ENCODE peak calls at places on chromosomes 16 and 17, in five cellular contexts. G is K562, J is WTC11, L is HepG2, H is GM12878. D is an unnamed sample.

GRCh38 chr16:9836118-9836736 is 346.0 kb downstream of the GRIN2A start:
- DNase-seq in G (peak), J (no peak), L (no peak), H (no peak), D (no peak)

GRCh38 chr17:50114849-50115357 is 15.1 kb downstream of the SAMD14 start:
- DNase-seq in G (peak), J (peak), L (peak), H (no peak), D (peak)

GRCh38 chr17:55420776-55421178 is 858 bp downstream of the MMD start:
- DNase-seq in G (peak), J (peak), L (no peak), H (no peak), D (no peak)

GRCh38 chr16:9680021-9680655 is 502.1 kb downstream of the GRIN2A start:
- DNase-seq in G (no peak), J (no peak), L (no peak), H (no peak), D (no peak)

GRCh38 chr17:50266384-50267073 is 7.7 kb upstream of the TMEM92 start:
- DNase-seq in G (no peak), J (no peak), L (peak), H (no peak), D (peak)

GRCh38 chr17:41801374-41802062 is 10.2 kb downstream of the P3H4 start:
- DNase-seq in G (peak), J (peak), L (peak), H (no peak), D (peak)

GRCh38 chr16:11452298-11452697 is 107.0 kb downstream of the RMI2 start:
- DNase-seq in G (no peak), J (no peak), L (no peak), H (no peak), D (no peak)

GRCh38 chr16:87950765-87951549 is at the start of gene BANP:
- DNase-seq in G (peak), J (peak), L (peak), H (peak), D (peak)

GRCh38 chr17:75658237-75658636 is 8.7 kb downstream of the RECQL5 start:
- DNase-seq in G (no peak), J (no peak), L (no peak), H (no peak), D (no peak)

GRCh38 chr16:84423416-84423837 is 55.1 kb downstream of the ATP2C2 start:
- DNase-seq in G (peak), J (no peak), L (peak), H (peak), D (peak)

GRCh38 chr16:20336955-20337354 is 9.6 kb upstream of the GP2 start:
- DNase-seq in G (no peak), J (no peak), L (no peak), H (no peak), D (no peak)

GRCh38 chr16:86227041-86227440 is 283.3 kb upstream of the FOXF1 start:
- DNase-seq in G (no peak), J (no peak), L (no peak), H (no peak), D (no peak)

GRCh38 chr16:68345351-68345810 is 34.6 kb downstream of the PRMT7 start:
- DNase-seq in G (no peak), J (no peak), L (no peak), H (no peak), D (no peak)

GRCh38 chr17:57226793-57227192 is 29.5 kb upstream of the MSI2 start:
- DNase-seq in G (no peak), J (no peak), L (no peak), H (no peak), D (no peak)

GRCh38 chr16:31458073-31458834 is 1.0 kb upstream of the ARMC5 start:
- DNase-seq in G (peak), J (peak), L (peak), H (no peak), D (peak)

GRCh38 chr17:21167303-21167702 is 40.5 kb downstream of the DHRS7B start:
- DNase-seq in G (no peak), J (no peak), L (no peak), H (no peak), D (no peak)

GRCh38 chr17:7687072-7687907 is at the start of gene TP53:
- DNase-seq in G (peak), J (peak), L (peak), H (peak), D (peak)

GRCh38 chr17:45432405-45433113 is at the start of gene ARHGAP27:
- DNase-seq in G (peak), J (peak), L (no peak), H (no peak), D (no peak)

GRCh38 chr17:50989149-50989548 is 123.0 kb upstream of the TOB1 start:
- DNase-seq in G (no peak), J (no peak), L (no peak), H (no peak), D (no peak)

GRCh38 chr17:28612936-28613872 is 781 bp downstream of the RSKR start:
- DNase-seq in G (peak), J (peak), L (peak), H (no peak), D (peak)

GRCh38 chr17:39271546-39271945 is 45.8 kb upstream of the STAC2 start:
- DNase-seq in G (no peak), J (no peak), L (no peak), H (no peak), D (no peak)

GRCh38 chr17:79835470-79835899 is 3.8 kb downstream of the CBX4 start:
- DNase-seq in G (no peak), J (peak), L (no peak), H (no peak), D (no peak)

GRCh38 chr16:30923554-30924085 is at the start of gene FBXL19:
- DNase-seq in G (no peak), J (peak), L (no peak), H (no peak), D (no peak)

GRCh38 chr17:47257651-47258339 is 4.2 kb downstream of the ITGB3 start:
- DNase-seq in G (no peak), J (no peak), L (no peak), H (no peak), D (no peak)

GRCh38 chr17:35022536-35023063 is 40.9 kb downstream of the RFFL start:
- DNase-seq in G (no peak), J (no peak), L (peak), H (no peak), D (peak)
- TF ChIP-seq ESRRA in G (no peak), J (no peak), L (no peak), H (no peak), D (no peak)

DNA sequence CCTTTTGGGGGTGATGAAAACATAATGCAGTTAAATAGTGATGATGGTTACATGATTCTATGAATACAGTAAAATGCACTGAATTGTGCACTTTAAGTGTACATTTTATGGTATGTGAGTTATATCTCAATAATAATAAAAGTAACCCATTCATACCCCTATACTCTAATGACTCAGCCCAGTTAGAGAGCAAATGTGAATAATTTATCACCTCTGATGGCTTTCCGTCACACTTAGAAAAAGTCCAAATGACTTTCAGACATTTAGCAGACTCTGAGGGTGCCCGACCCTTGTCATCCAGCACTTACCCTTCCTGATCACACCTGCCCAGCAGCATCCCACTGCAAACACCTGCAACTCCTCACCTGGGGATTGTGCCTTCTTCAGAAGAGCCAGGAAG is 148.1 kb upstream of the MAF start:
- DNase-seq in G (no peak), J (no peak), L (no peak), H (no peak), D (no peak)
- TF ChIP-seq ESRRA in G (no peak), J (no peak), L (no peak), H (no peak), D (no peak)

GRCh38 chr17:59761385-59762021 is 54.0 kb downstream of the VMP1 start:
- DNase-seq in G (no peak), J (no peak), L (peak), H (no peak), D (peak)
- TF ChIP-seq ESRRA in G (no peak), J (no peak), L (no peak), H (no peak), D (no peak)

GRCh38 chr16:12881182-12881581 is 20.2 kb upstream of the SHISA9 start:
- DNase-seq in G (no peak), J (no peak), L (no peak), H (no peak), D (peak)
- TF ChIP-seq ESRRA in G (no peak), J (no peak), L (no peak), H (no peak), D (no peak)

GRCh38 chr16:4601317-4602186 is 13.1 kb downstream of the UBALD1 start:
- DNase-seq in G (no peak), J (no peak), L (no peak), H (no peak), D (no peak)
- TF ChIP-seq ESRRA in G (no peak), J (no peak), L (no peak), H (no peak), D (no peak)

GRCh38 chr16:57565461-57565860 is 23.0 kb downstream of the ADGRG5 start:
- DNase-seq in G (no peak), J (no peak), L (no peak), H (no peak), D (no peak)
- TF ChIP-seq ESRRA in G (no peak), J (no peak), L (no peak), H (no peak), D (no peak)

GRCh38 chr17:5381542-5381941 is 37.9 kb downstream of the NUP88 start:
- DNase-seq in G (no peak), J (no peak), L (no peak), H (no peak), D (no peak)
- TF ChIP-seq ESRRA in G (no peak), J (no peak), L (no peak), H (no peak), D (no peak)

GRCh38 chr17:17061516-17061915 is 19.3 kb downstream of the MPRIP start:
- DNase-seq in G (no peak), J (no peak), L (no peak), H (no peak), D (no peak)

GRCh38 chr17:17062866-17063265 is 20.6 kb downstream of the MPRIP start:
- DNase-seq in G (no peak), J (no peak), L (no peak), H (no peak), D (no peak)

GRCh38 chr17:17062356-17062755 is 20.1 kb downstream of the MPRIP start:
- DNase-seq in G (no peak), J (no peak), L (no peak), H (no peak), D (no peak)

GRCh38 chr17:17064322-17064721 is 22.1 kb downstream of the MPRIP start:
- DNase-seq in G (no peak), J (no peak), L (no peak), H (no peak), D (no peak)

DNA sequence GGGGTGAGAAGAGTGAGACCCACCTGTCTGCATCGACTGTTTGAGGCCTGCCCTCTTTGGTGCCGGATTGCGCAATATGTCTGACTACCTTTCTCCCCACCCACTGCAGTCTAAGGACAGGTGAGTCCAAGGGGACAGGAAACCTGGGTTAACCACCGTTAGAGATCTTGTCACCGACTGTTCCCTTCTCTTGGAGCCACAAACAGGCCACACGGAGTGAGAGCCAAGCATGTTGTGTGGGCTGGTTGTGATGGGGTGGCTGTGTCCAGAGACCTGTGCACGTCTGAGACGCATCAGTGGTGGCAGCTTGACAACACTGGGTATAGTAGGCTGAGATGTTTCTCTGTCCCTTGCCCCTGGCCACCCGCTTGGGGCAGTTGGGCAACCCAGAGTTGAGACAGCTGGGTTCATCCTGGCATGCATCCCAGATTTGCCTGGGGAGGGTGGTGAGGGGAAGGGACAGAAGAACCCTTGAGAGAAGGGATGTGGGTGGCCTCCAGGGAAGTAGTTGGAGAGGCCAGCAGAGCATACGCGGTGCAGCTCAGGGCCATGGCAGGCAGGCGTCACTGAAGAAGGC is 21.4 kb downstream of the MPRIP start:
- DNase-seq in G (no peak), J (no peak), L (no peak), H (no peak), D (no peak)
- TF ChIP-seq ESRRA in G (no peak), J (no peak), L (no peak), H (no peak), D (no peak)

DNA sequence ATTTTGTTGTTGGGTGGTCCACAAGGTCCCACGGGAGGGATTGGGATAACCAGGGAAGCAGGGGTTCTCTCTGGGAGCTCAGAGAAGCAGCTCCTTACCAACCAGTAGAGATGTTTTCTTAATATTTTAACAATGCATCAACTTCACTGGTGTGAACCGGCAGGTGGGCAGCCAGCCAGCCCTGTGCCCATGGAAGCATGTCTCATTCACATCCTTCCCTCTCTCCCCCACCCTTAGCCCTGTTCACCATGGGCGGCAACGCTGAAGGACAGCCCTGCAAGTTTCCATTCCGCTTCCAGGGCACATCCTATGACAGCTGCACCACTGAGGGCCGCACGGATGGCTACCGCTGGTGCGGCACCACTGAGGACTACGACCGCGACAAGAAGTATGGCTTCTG is 9.3 kb downstream of the MMP2 start:
- DNase-seq in G (no peak), J (no peak), L (no peak), H (no peak), D (no peak)
- TF ChIP-seq ESRRA in G (no peak), J (no peak), L (no peak), H (no peak), D (no peak)

GRCh38 chr16:27806986-27807385 is 256.5 kb downstream of the GSG1L start:
- DNase-seq in G (no peak), J (no peak), L (no peak), H (no peak), D (no peak)

GRCh38 chr16:27817038-27817437 is 246.5 kb downstream of the GSG1L start:
- DNase-seq in G (no peak), J (no peak), L (no peak), H (no peak), D (no peak)

GRCh38 chr16:27816561-27816960 is 247.0 kb downstream of the GSG1L start:
- DNase-seq in G (no peak), J (peak), L (no peak), H (no peak), D (no peak)

GRCh38 chr16:27813591-27813990 is 249.9 kb downstream of the GSG1L start:
- DNase-seq in G (no peak), J (no peak), L (no peak), H (no peak), D (no peak)

DNA sequence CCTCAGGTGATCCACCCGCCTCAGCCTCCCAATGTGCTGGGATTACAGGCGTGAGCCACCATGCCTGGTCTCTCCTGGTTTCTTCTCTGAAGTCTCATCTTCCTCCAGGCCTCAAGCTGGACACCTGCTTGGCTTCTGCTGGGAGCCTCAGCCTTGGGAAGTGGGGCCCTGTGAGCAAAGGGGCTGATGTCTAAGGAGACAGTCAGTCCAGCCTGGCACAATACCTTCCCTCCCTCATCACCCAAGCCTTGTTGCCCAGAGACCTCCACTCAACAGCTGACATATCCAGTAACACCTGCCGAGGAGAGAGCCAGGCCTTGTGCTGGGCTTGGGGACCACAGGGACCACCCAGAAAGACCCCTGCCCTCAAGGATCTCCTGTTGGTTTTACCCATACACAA is 251.6 kb downstream of the GSG1L start:
- DNase-seq in G (no peak), J (no peak), L (no peak), H (no peak), D (no peak)
- TF ChIP-seq ESRRA in G (no peak), J (no peak), L (no peak), H (no peak), D (no peak)